ENCODE peak calls at places on chromosome 3, in seven cellular contexts. V, I, Z, O, E, X and Q are unnamed samples.

GRCh38 chr3:126986001-126986400 is 3.1 kb downstream of the PLXNA1 start:
- DNase-seq in V (no peak), I (no peak), Z (no peak), O (no peak), E (no peak), X (peak; percentile 56), Q (no peak)

GRCh38 chr3:122260206-122260605 is 64.8 kb upstream of the CSTA start:
- DNase-seq in V (no peak), I (no peak), Z (no peak), O (no peak), E (no peak), X (no peak), Q (no peak)

GRCh38 chr3:71752911-71753715 is 542 bp upstream of the GPR27 start:
- DNase-seq in V (no peak), I (no peak), Z (no peak), O (no peak), E (peak; percentile 54), X (no peak), Q (peak; percentile 29)

GRCh38 chr3:171206283-171206682 is 179.8 kb upstream of the SLC2A2 start:
- DNase-seq in V (no peak), I (no peak), Z (no peak), O (no peak), E (no peak), X (no peak), Q (no peak)

GRCh38 chr3:106332884-106333283 is 464.1 kb upstream of the CBLB start:
- DNase-seq in V (no peak), I (no peak), Z (no peak), O (no peak), E (no peak), X (no peak), Q (no peak)

GRCh38 chr3:39255503-39256325 is 24.1 kb downstream of the CX3CR1 start:
- DNase-seq in V (no peak), I (no peak), Z (no peak), O (no peak), E (no peak), X (no peak), Q (no peak)

GRCh38 chr3:123586131-123586530 is 1.3 kb upstream of the HACD2 start:
- DNase-seq in V (peak; percentile 29), I (peak; percentile 3), Z (no peak), O (peak; percentile 15), E (peak; percentile 53), X (peak; percentile 88), Q (no peak)

GRCh38 chr3:16124636-16125035 is 49.8 kb upstream of the GALNT15 start:
- DNase-seq in V (no peak), I (no peak), Z (no peak), O (no peak), E (no peak), X (no peak), Q (no peak)

GRCh38 chr3:43294975-43295374 is 8.6 kb downstream of the SNRK start:
- DNase-seq in V (no peak), I (no peak), Z (no peak), O (no peak), E (no peak), X (no peak), Q (no peak)

GRCh38 chr3:124266517-124266916 is 274.6 kb upstream of the ROPN1 start:
- DNase-seq in V (no peak), I (no peak), Z (no peak), O (no peak), E (no peak), X (peak; percentile 99), Q (no peak)

GRCh38 chr3:10374311-10374710 is 53.4 kb upstream of the SEC13 start:
- DNase-seq in V (no peak), I (no peak), Z (no peak), O (no peak), E (no peak), X (no peak), Q (no peak)

GRCh38 chr3:115790759-115791158 is 167.4 kb downstream of the GAP43 start:
- DNase-seq in V (no peak), I (peak; percentile 50), Z (no peak), O (peak; percentile 58), E (no peak), X (no peak), Q (no peak)

GRCh38 chr3:39910135-39910534 is 100.7 kb downstream of the MYRIP start:
- DNase-seq in V (no peak), I (no peak), Z (no peak), O (no peak), E (no peak), X (no peak), Q (no peak)

GRCh38 chr3:46928297-46928696 is 48.2 kb downstream of the CCDC12 start:
- DNase-seq in V (no peak), I (no peak), Z (no peak), O (no peak), E (no peak), X (no peak), Q (no peak)

GRCh38 chr3:81998139-81998755 is 236.8 kb upstream of the GBE1 start:
- DNase-seq in V (no peak), I (no peak), Z (no peak), O (no peak), E (no peak), X (peak; percentile 17), Q (no peak)

GRCh38 chr3:5038243-5038642 is 59.0 kb downstream of the BHLHE40 start:
- DNase-seq in V (no peak), I (no peak), Z (no peak), O (no peak), E (no peak), X (no peak), Q (no peak)

GRCh38 chr3:8524249-8524648 is 22.6 kb downstream of the LMCD1 start:
- DNase-seq in V (no peak), I (no peak), Z (no peak), O (no peak), E (no peak), X (no peak), Q (no peak)

GRCh38 chr3:115644391-115644790 is 21.1 kb downstream of the GAP43 start:
- DNase-seq in V (no peak), I (no peak), Z (no peak), O (no peak), E (no peak), X (no peak), Q (no peak)

GRCh38 chr3:170689218-170689874 is 103.5 kb upstream of the SLC7A14 start:
- DNase-seq in V (peak; percentile 47), I (no peak), Z (no peak), O (no peak), E (no peak), X (peak; percentile 93), Q (no peak)

GRCh38 chr3:194112120-194113106 is 23.5 kb upstream of the HES1 start:
- DNase-seq in V (no peak), I (no peak), Z (no peak), O (no peak), E (no peak), X (peak; percentile 91), Q (no peak)